ENCODE peak calls at places on chromosomes 1 and 21, in ten cellular contexts. One of them, this sample, is unnamed.

GRCh38 chr21:42047821-42048613 is 23.1 kb upstream of the UMODL1 start:
- DNase-seq in fibroblast of gingiva: peak
- DNase-seq in neural crest cell: no peak
- DNase-seq in foreskin melanocyte: peak
- DNase-seq in stimulated activated CD8-positive, alpha-beta memory T cell treated with anti-CD3 and anti-CD28 coated beads, Interleukin-7, amount 100 ng/mL, for 1 hour: no peak
- DNase-seq in iPS DF 6.9: no peak
- DNase-seq in astrocyte of the spinal cord: peak
- DNase-seq in posterior cingulate gyrus: no peak
- DNase-seq in choroid plexus epithelial cell: peak
- DNase-seq in fibroblast of pulmonary artery: peak
- DNase-seq in this sample: peak

GRCh38 chr1:34742667-34743270 is 12.1 kb upstream of the GJB5 start:
- DNase-seq in fibroblast of gingiva: peak
- DNase-seq in neural crest cell: peak
- DNase-seq in foreskin melanocyte: peak
- DNase-seq in stimulated activated CD8-positive, alpha-beta memory T cell treated with anti-CD3 and anti-CD28 coated beads, Interleukin-7, amount 100 ng/mL, for 1 hour: peak
- DNase-seq in iPS DF 6.9: peak
- DNase-seq in astrocyte of the spinal cord: peak
- DNase-seq in posterior cingulate gyrus: peak
- DNase-seq in choroid plexus epithelial cell: peak
- DNase-seq in fibroblast of pulmonary artery: peak
- DNase-seq in this sample: peak

GRCh38 chr1:246788895-246789338 is 64.7 kb downstream of the SCCPDH start:
- DNase-seq in fibroblast of gingiva: no peak
- DNase-seq in neural crest cell: no peak
- DNase-seq in foreskin melanocyte: no peak
- DNase-seq in stimulated activated CD8-positive, alpha-beta memory T cell treated with anti-CD3 and anti-CD28 coated beads, Interleukin-7, amount 100 ng/mL, for 1 hour: no peak
- DNase-seq in iPS DF 6.9: no peak
- DNase-seq in astrocyte of the spinal cord: no peak
- DNase-seq in posterior cingulate gyrus: no peak
- DNase-seq in choroid plexus epithelial cell: peak
- DNase-seq in fibroblast of pulmonary artery: peak
- DNase-seq in this sample: peak

GRCh38 chr1:222009105-222009730 is 267.3 kb upstream of the DUSP10 start:
- DNase-seq in fibroblast of gingiva: no peak
- DNase-seq in neural crest cell: no peak
- DNase-seq in foreskin melanocyte: no peak
- DNase-seq in stimulated activated CD8-positive, alpha-beta memory T cell treated with anti-CD3 and anti-CD28 coated beads, Interleukin-7, amount 100 ng/mL, for 1 hour: no peak
- DNase-seq in iPS DF 6.9: peak
- DNase-seq in astrocyte of the spinal cord: peak
- DNase-seq in posterior cingulate gyrus: no peak
- DNase-seq in choroid plexus epithelial cell: peak
- DNase-seq in fibroblast of pulmonary artery: peak
- DNase-seq in this sample: no peak

GRCh38 chr1:205239078-205239477 is 11.3 kb downstream of the TMCC2 start:
- DNase-seq in fibroblast of gingiva: no peak
- DNase-seq in neural crest cell: no peak
- DNase-seq in foreskin melanocyte: no peak
- DNase-seq in stimulated activated CD8-positive, alpha-beta memory T cell treated with anti-CD3 and anti-CD28 coated beads, Interleukin-7, amount 100 ng/mL, for 1 hour: no peak
- DNase-seq in iPS DF 6.9: no peak
- DNase-seq in astrocyte of the spinal cord: no peak
- DNase-seq in posterior cingulate gyrus: no peak
- DNase-seq in choroid plexus epithelial cell: no peak
- DNase-seq in fibroblast of pulmonary artery: no peak
- DNase-seq in this sample: no peak

GRCh38 chr1:28112388-28113311 is 24.2 kb upstream of the EYA3 start:
- DNase-seq in fibroblast of gingiva: no peak
- DNase-seq in neural crest cell: no peak
- DNase-seq in foreskin melanocyte: no peak
- DNase-seq in stimulated activated CD8-positive, alpha-beta memory T cell treated with anti-CD3 and anti-CD28 coated beads, Interleukin-7, amount 100 ng/mL, for 1 hour: no peak
- DNase-seq in iPS DF 6.9: no peak
- DNase-seq in astrocyte of the spinal cord: peak
- DNase-seq in posterior cingulate gyrus: no peak
- DNase-seq in choroid plexus epithelial cell: peak
- DNase-seq in fibroblast of pulmonary artery: peak
- DNase-seq in this sample: peak

GRCh38 chr1:27572019-27572678 is 31.8 kb downstream of the AHDC1 start:
- DNase-seq in fibroblast of gingiva: no peak
- DNase-seq in neural crest cell: no peak
- DNase-seq in foreskin melanocyte: no peak
- DNase-seq in stimulated activated CD8-positive, alpha-beta memory T cell treated with anti-CD3 and anti-CD28 coated beads, Interleukin-7, amount 100 ng/mL, for 1 hour: no peak
- DNase-seq in iPS DF 6.9: no peak
- DNase-seq in astrocyte of the spinal cord: no peak
- DNase-seq in posterior cingulate gyrus: no peak
- DNase-seq in choroid plexus epithelial cell: peak
- DNase-seq in fibroblast of pulmonary artery: no peak
- DNase-seq in this sample: no peak

GRCh38 chr1:184801503-184801902 is 46.8 kb upstream of the EDEM3 start:
- DNase-seq in fibroblast of gingiva: peak
- DNase-seq in neural crest cell: no peak
- DNase-seq in foreskin melanocyte: peak
- DNase-seq in stimulated activated CD8-positive, alpha-beta memory T cell treated with anti-CD3 and anti-CD28 coated beads, Interleukin-7, amount 100 ng/mL, for 1 hour: no peak
- DNase-seq in iPS DF 6.9: no peak
- DNase-seq in astrocyte of the spinal cord: peak
- DNase-seq in posterior cingulate gyrus: no peak
- DNase-seq in choroid plexus epithelial cell: peak
- DNase-seq in fibroblast of pulmonary artery: peak
- DNase-seq in this sample: peak

GRCh38 chr1:10211805-10212405 is 1.5 kb downstream of the KIF1B start:
- DNase-seq in fibroblast of gingiva: no peak
- DNase-seq in neural crest cell: peak
- DNase-seq in foreskin melanocyte: no peak
- DNase-seq in stimulated activated CD8-positive, alpha-beta memory T cell treated with anti-CD3 and anti-CD28 coated beads, Interleukin-7, amount 100 ng/mL, for 1 hour: no peak
- DNase-seq in iPS DF 6.9: no peak
- DNase-seq in astrocyte of the spinal cord: no peak
- DNase-seq in posterior cingulate gyrus: no peak
- DNase-seq in choroid plexus epithelial cell: peak
- DNase-seq in fibroblast of pulmonary artery: no peak
- DNase-seq in this sample: no peak

GRCh38 chr1:190344454-190344853 is 133.2 kb downstream of the BRINP3 start:
- DNase-seq in fibroblast of gingiva: no peak
- DNase-seq in neural crest cell: no peak
- DNase-seq in foreskin melanocyte: no peak
- DNase-seq in stimulated activated CD8-positive, alpha-beta memory T cell treated with anti-CD3 and anti-CD28 coated beads, Interleukin-7, amount 100 ng/mL, for 1 hour: no peak
- DNase-seq in iPS DF 6.9: no peak
- DNase-seq in astrocyte of the spinal cord: no peak
- DNase-seq in posterior cingulate gyrus: no peak
- DNase-seq in choroid plexus epithelial cell: no peak
- DNase-seq in fibroblast of pulmonary artery: no peak
- DNase-seq in this sample: no peak

GRCh38 chr1:151838491-151839412 is 868 bp downstream of the C2CD4D start:
- DNase-seq in fibroblast of gingiva: no peak
- DNase-seq in neural crest cell: no peak
- DNase-seq in foreskin melanocyte: no peak
- DNase-seq in stimulated activated CD8-positive, alpha-beta memory T cell treated with anti-CD3 and anti-CD28 coated beads, Interleukin-7, amount 100 ng/mL, for 1 hour: no peak
- DNase-seq in iPS DF 6.9: no peak
- DNase-seq in astrocyte of the spinal cord: no peak
- DNase-seq in posterior cingulate gyrus: no peak
- DNase-seq in choroid plexus epithelial cell: no peak
- DNase-seq in fibroblast of pulmonary artery: no peak
- DNase-seq in this sample: no peak

GRCh38 chr1:221032616-221033342 is 153.5 kb downstream of the HLX start:
- DNase-seq in fibroblast of gingiva: no peak
- DNase-seq in neural crest cell: no peak
- DNase-seq in foreskin melanocyte: no peak
- DNase-seq in stimulated activated CD8-positive, alpha-beta memory T cell treated with anti-CD3 and anti-CD28 coated beads, Interleukin-7, amount 100 ng/mL, for 1 hour: no peak
- DNase-seq in iPS DF 6.9: no peak
- DNase-seq in astrocyte of the spinal cord: no peak
- DNase-seq in posterior cingulate gyrus: no peak
- DNase-seq in choroid plexus epithelial cell: no peak
- DNase-seq in fibroblast of pulmonary artery: peak
- DNase-seq in this sample: peak

GRCh38 chr1:54329337-54329954 is 76.7 kb downstream of the SSBP3 start:
- DNase-seq in fibroblast of gingiva: no peak
- DNase-seq in neural crest cell: no peak
- DNase-seq in foreskin melanocyte: no peak
- DNase-seq in stimulated activated CD8-positive, alpha-beta memory T cell treated with anti-CD3 and anti-CD28 coated beads, Interleukin-7, amount 100 ng/mL, for 1 hour: no peak
- DNase-seq in iPS DF 6.9: no peak
- DNase-seq in astrocyte of the spinal cord: no peak
- DNase-seq in posterior cingulate gyrus: no peak
- DNase-seq in choroid plexus epithelial cell: no peak
- DNase-seq in fibroblast of pulmonary artery: no peak
- DNase-seq in this sample: no peak

GRCh38 chr1:113929750-113930498 is 800 bp downstream of the HIPK1 start:
- DNase-seq in fibroblast of gingiva: peak
- DNase-seq in neural crest cell: peak
- DNase-seq in foreskin melanocyte: no peak
- DNase-seq in stimulated activated CD8-positive, alpha-beta memory T cell treated with anti-CD3 and anti-CD28 coated beads, Interleukin-7, amount 100 ng/mL, for 1 hour: peak
- DNase-seq in iPS DF 6.9: no peak
- DNase-seq in astrocyte of the spinal cord: peak
- DNase-seq in posterior cingulate gyrus: peak
- DNase-seq in choroid plexus epithelial cell: peak
- DNase-seq in fibroblast of pulmonary artery: peak
- DNase-seq in this sample: peak

GRCh38 chr1:26412180-26412840 is 1.7 kb downstream of the LIN28A start:
- DNase-seq in fibroblast of gingiva: no peak
- DNase-seq in neural crest cell: no peak
- DNase-seq in foreskin melanocyte: no peak
- DNase-seq in stimulated activated CD8-positive, alpha-beta memory T cell treated with anti-CD3 and anti-CD28 coated beads, Interleukin-7, amount 100 ng/mL, for 1 hour: no peak
- DNase-seq in iPS DF 6.9: peak
- DNase-seq in astrocyte of the spinal cord: no peak
- DNase-seq in posterior cingulate gyrus: no peak
- DNase-seq in choroid plexus epithelial cell: no peak
- DNase-seq in fibroblast of pulmonary artery: no peak
- DNase-seq in this sample: no peak

GRCh38 chr1:9079980-9080703 is 10.7 kb upstream of the SLC2A5 start:
- DNase-seq in fibroblast of gingiva: no peak
- DNase-seq in neural crest cell: no peak
- DNase-seq in foreskin melanocyte: no peak
- DNase-seq in stimulated activated CD8-positive, alpha-beta memory T cell treated with anti-CD3 and anti-CD28 coated beads, Interleukin-7, amount 100 ng/mL, for 1 hour: no peak
- DNase-seq in iPS DF 6.9: no peak
- DNase-seq in astrocyte of the spinal cord: no peak
- DNase-seq in posterior cingulate gyrus: no peak
- DNase-seq in choroid plexus epithelial cell: no peak
- DNase-seq in fibroblast of pulmonary artery: no peak
- DNase-seq in this sample: no peak

GRCh38 chr21:41168391-41169257 is 664 bp downstream of the BACE2 start:
- DNase-seq in fibroblast of gingiva: peak
- DNase-seq in neural crest cell: peak
- DNase-seq in foreskin melanocyte: peak
- DNase-seq in stimulated activated CD8-positive, alpha-beta memory T cell treated with anti-CD3 and anti-CD28 coated beads, Interleukin-7, amount 100 ng/mL, for 1 hour: no peak
- DNase-seq in iPS DF 6.9: no peak
- DNase-seq in astrocyte of the spinal cord: peak
- DNase-seq in posterior cingulate gyrus: peak
- DNase-seq in choroid plexus epithelial cell: peak
- DNase-seq in fibroblast of pulmonary artery: peak
- DNase-seq in this sample: peak

GRCh38 chr1:18875796-18876128 is 16.3 kb upstream of the TAS1R2 start:
- DNase-seq in fibroblast of gingiva: no peak
- DNase-seq in neural crest cell: no peak
- DNase-seq in foreskin melanocyte: no peak
- DNase-seq in stimulated activated CD8-positive, alpha-beta memory T cell treated with anti-CD3 and anti-CD28 coated beads, Interleukin-7, amount 100 ng/mL, for 1 hour: no peak
- DNase-seq in iPS DF 6.9: no peak
- DNase-seq in astrocyte of the spinal cord: no peak
- DNase-seq in posterior cingulate gyrus: no peak
- DNase-seq in choroid plexus epithelial cell: no peak
- DNase-seq in fibroblast of pulmonary artery: no peak
- DNase-seq in this sample: no peak

GRCh38 chr1:20551945-20552727 is at the start of gene FAM43B:
- DNase-seq in fibroblast of gingiva: no peak
- DNase-seq in neural crest cell: peak
- DNase-seq in foreskin melanocyte: no peak
- DNase-seq in stimulated activated CD8-positive, alpha-beta memory T cell treated with anti-CD3 and anti-CD28 coated beads, Interleukin-7, amount 100 ng/mL, for 1 hour: no peak
- DNase-seq in iPS DF 6.9: no peak
- DNase-seq in astrocyte of the spinal cord: no peak
- DNase-seq in posterior cingulate gyrus: peak
- DNase-seq in choroid plexus epithelial cell: peak
- DNase-seq in fibroblast of pulmonary artery: peak
- DNase-seq in this sample: peak

GRCh38 chr1:1827089-1827433 is 48.8 kb upstream of the NADK start:
- DNase-seq in fibroblast of gingiva: peak
- DNase-seq in neural crest cell: no peak
- DNase-seq in foreskin melanocyte: no peak
- DNase-seq in stimulated activated CD8-positive, alpha-beta memory T cell treated with anti-CD3 and anti-CD28 coated beads, Interleukin-7, amount 100 ng/mL, for 1 hour: no peak
- DNase-seq in iPS DF 6.9: no peak
- DNase-seq in astrocyte of the spinal cord: no peak
- DNase-seq in posterior cingulate gyrus: no peak
- DNase-seq in choroid plexus epithelial cell: no peak
- DNase-seq in fibroblast of pulmonary artery: no peak
- DNase-seq in this sample: peak